ENCODE peak calls at places on chromosomes 2 and 18, in six cellular contexts. V is heart right ventricle, U is Peyer's patch, K is tibial artery, P is psoas muscle, I is DND-41. N is an unnamed sample. For H3K36me3, the result is how much of the 10 kb centered on the place peaks cover.

GRCh38 chr2:120947327-120947726 is 211.7 kb downstream of the GLI2 start:
- DNase-seq in P (no peak), K (no peak), U (no peak), I (no peak), V (no peak), N (no peak)

GRCh38 chr2:170707821-170708795 is 7.0 kb upstream of the SP5 start:
- DNase-seq in V (no peak), I (no peak), K (no peak), U (no peak), P (no peak), N (no peak)

GRCh38 chr2:11163439-11164317 is 8.4 kb downstream of the SLC66A3 start:
- DNase-seq in V (no peak), I (no peak), U (no peak), K (no peak), P (no peak), N (no peak)

GRCh38 chr2:219369447-219369861 is 18.3 kb downstream of the DNPEP start:
- DNase-seq in K (peak), I (no peak), U (no peak), V (peak), P (peak), N (no peak)

GRCh38 chr18:2410688-2411087 is 160.6 kb downstream of the METTL4 start:
- DNase-seq in V (no peak), I (no peak), K (no peak), P (no peak), U (no peak), N (no peak)

GRCh38 chr18:6294119-6294784 is 120.5 kb downstream of the L3MBTL4 start:
- DNase-seq in I (no peak), K (no peak), U (no peak), V (peak), P (no peak), N (no peak)

GRCh38 chr2:240900141-240900860 is 4.3 kb upstream of the MAB21L4 start:
- DNase-seq in V (no peak), U (no peak), P (no peak), I (no peak), K (no peak), N (no peak)

GRCh38 chr2:197904446-197904845 is 100.1 kb downstream of the PLCL1 start:
- DNase-seq in V (no peak), K (no peak), U (no peak), I (peak), P (no peak), N (no peak)

GRCh38 chr2:26561918-26562810 is 79.0 kb downstream of the CIB4 start:
- DNase-seq in K (no peak), P (peak), I (peak), V (peak), U (no peak), N (no peak)

GRCh38 chr2:189673661-189674373 is 653 bp upstream of the ANKAR start:
- DNase-seq in U (no peak), V (no peak), K (no peak), P (no peak), I (no peak), N (no peak)

GRCh38 chr2:30346475-30347169 is 100.4 kb upstream of the LCLAT1 start:
- DNase-seq in K (peak), I (no peak), P (peak), U (no peak), V (peak), N (peak)

GRCh38 chr2:204885747-204886146 is 340.5 kb downstream of the PARD3B start:
- DNase-seq in P (no peak), V (no peak), U (no peak), K (no peak), I (no peak), N (no peak)

DNA sequence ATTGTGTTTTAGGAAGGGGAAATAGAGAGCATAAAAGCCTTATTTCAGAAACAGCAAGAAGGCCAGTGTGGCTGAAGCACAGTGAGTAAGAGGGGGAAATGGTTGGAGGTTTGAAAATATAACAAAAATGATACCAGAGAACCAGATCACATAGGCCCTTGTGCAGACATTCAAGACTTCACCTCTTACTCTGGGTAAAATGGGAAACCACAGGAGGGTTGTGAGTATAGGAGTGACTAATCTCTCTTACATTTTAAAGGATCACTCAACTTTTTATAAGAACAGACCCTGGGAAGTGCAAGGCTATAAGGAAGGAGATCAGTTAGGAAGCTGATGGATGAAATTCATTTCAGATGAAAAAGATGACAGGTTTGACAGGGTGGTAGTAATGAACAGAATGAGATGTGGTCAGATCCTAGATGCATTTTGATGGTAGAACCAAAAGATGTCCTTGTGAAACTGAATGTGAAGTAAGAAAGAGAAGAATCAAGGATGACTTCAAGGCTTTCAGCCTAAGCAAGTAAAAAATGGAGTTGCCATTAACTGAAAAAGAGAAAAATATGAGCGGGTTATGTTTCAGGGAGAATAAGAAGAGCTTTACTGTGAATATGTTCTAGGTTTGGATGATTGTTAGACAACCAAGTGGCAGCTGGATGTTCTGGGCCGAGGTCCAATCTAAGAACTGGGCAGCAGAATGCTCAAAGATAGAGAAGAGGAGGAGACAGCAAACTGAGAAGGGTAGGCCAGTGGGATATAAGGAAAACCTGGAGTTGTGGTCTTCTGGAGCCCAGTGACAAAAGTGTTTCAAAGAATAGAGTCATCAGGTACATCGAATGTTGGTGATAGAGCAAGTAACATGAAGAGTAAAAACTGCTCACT is 65.1 kb downstream of the USP40 start:
- DNase-seq in U (no peak), I (no peak), V (no peak), P (no peak), K (no peak), N (no peak)
- H3K36me3 ChIP-seq in U (under half), I (under half), V (half or more), P (under half), K (under half), N (under half)

DNA sequence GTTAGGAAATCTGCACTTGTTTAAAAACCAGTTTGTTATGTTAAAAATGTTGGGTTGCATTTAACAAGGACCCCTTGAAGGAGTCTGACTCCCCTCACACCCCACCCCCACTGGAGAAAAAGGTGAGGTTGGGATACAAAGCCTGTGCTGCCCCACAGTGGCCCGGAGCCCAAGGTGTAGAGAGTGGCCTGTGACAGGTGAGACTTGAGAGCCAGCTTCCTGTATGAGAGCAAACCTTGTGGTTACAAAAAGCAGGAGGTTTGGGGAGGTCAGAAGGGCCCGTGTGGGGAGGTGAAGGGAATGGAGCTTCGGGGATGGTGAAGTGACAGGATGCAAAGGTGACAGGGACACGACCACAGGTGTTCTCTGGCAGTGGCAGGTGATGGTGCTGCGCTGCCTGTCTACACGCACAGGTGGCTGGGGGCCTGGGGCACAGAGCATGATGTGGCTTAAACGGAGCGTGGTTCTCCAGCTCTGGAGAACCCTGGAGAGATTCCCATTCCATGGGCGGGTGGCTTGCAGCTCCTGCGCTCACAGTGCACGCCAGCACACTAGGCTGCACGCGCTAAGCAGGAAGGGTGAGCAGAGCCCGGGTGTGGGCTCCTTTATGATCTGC is 29.0 kb downstream of the IMPA2 start:
- DNase-seq in U (no peak), I (no peak), P (no peak), V (no peak), K (no peak), N (no peak)
- H3K36me3 ChIP-seq in U (under half), I (under half), P (under half), V (under half), K (under half), N (under half)

DNA sequence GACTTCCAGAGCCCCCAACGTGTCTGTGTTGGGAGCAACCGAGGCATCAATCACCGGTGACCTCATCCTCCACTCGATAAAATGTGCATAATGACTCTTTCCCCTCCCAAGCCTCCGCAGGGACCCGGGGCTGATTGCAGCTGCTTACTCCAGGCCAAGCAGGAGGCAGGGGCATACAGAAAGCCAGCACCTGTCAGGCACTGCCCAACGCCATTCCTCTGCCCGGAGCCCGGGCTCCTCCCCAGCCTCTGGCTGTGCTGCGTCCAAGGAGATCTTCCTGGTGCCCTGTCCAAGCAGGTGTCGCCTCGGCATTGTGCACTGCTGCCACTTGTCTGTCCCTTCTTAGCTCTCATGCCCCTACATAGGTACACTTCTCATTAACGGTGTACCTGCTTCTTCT is 271.6 kb downstream of the NDUFA10 start:
- DNase-seq in K (no peak), V (no peak), P (no peak), I (no peak), U (no peak), N (no peak)
- H3K36me3 ChIP-seq in K (under half), V (under half), P (under half), I (under half), U (under half), N (under half)

GRCh38 chr2:86052265-86052664 is 53.4 kb downstream of the POLR1A start:
- DNase-seq in K (no peak), V (no peak), U (no peak), I (no peak), P (no peak), N (no peak)
- H3K36me3 ChIP-seq in K (half or more), V (half or more), U (half or more), I (half or more), P (under half), N (under half)